ENCODE peak calls at places on chromosomes 12 and 14, in seven cellular contexts. J is fibroblast of villous mesenchyme, A is lower leg skin, B is AG04450, I is A549, C is lung, P is lower lobe of right lung. V is an unnamed sample.

GRCh38 chr12:56699020-56699661 is 11.1 kb upstream of the PTGES3 start:
- DNase-seq in B (no peak), A (no peak), I (no peak), C (no peak), J (no peak), P (no peak), V (no peak)

GRCh38 chr14:44963775-44964380 is 1.9 kb downstream of the TOGARAM1 start:
- DNase-seq in B (no peak), I (peak; percentile 33), P (no peak), A (no peak), C (no peak), J (no peak), V (no peak)

GRCh38 chr14:75905505-75905904 is 76.3 kb downstream of the TGFB3 start:
- DNase-seq in A (no peak), J (peak; percentile 85), I (no peak), B (no peak), C (peak; percentile 57), P (peak; percentile 55), V (peak; percentile 85)

GRCh38 chr14:32980178-32980886 is 41.7 kb downstream of the NPAS3 start:
- DNase-seq in P (no peak), I (no peak), C (no peak), A (no peak), J (no peak), B (no peak), V (no peak)

GRCh38 chr14:22379727-22380126 is 209.3 kb downstream of the DAD1 start:
- DNase-seq in A (no peak), P (no peak), I (no peak), B (no peak), C (no peak), J (no peak), V (peak; percentile 32)

GRCh38 chr12:51884676-51885229 is 3.1 kb upstream of the ANKRD33 start:
- DNase-seq in J (peak; percentile 79), A (peak; percentile 81), C (no peak), I (peak; percentile 78), P (no peak), B (no peak), V (no peak)

GRCh38 chr14:23024612-23025075 is 10.1 kb downstream of the PSMB5 start:
- DNase-seq in C (no peak), I (no peak), P (no peak), B (no peak), A (no peak), J (no peak), V (no peak)

GRCh38 chr14:93085916-93086315 is 29.8 kb downstream of the ITPK1 start:
- DNase-seq in A (no peak), J (peak; percentile 48), P (no peak), C (no peak), B (no peak), I (peak; percentile 16), V (no peak)

GRCh38 chr12:46674818-46675217 is 151.0 kb downstream of the SLC38A4 start:
- DNase-seq in I (no peak), A (no peak), B (no peak), C (no peak), P (no peak), J (no peak), V (no peak)

GRCh38 chr12:57175428-57176138 is 28.2 kb upstream of the LRP1-AS start:
- DNase-seq in C (peak; percentile 76), B (peak; percentile 44), J (peak; percentile 80), I (peak; percentile 88), A (peak; percentile 97), P (peak; percentile 82), V (peak; percentile 83)

GRCh38 chr14:26597136-26598080 is at the start of gene NOVA1:
- DNase-seq in P (peak; percentile 46), B (no peak), I (peak; percentile 11), C (no peak), A (peak; percentile 85), J (no peak), V (peak; percentile 42)

GRCh38 chr12:38268612-38269011 is 48.0 kb upstream of the ALG10B start:
- DNase-seq in A (no peak), J (no peak), P (no peak), B (no peak), C (no peak), I (no peak), V (no peak)
- TF ChIP-seq CTCF in A (no peak), J (no peak), P (no peak), B (no peak), C (no peak), I (no peak), V (no peak)

GRCh38 chr14:104938436-104938835 is 13.8 kb downstream of the PLD4 start:
- DNase-seq in J (no peak), A (peak; percentile 3), I (no peak), B (no peak), P (no peak), C (no peak), V (no peak)

GRCh38 chr14:104939666-104940410 is 15.2 kb downstream of the PLD4 start:
- DNase-seq in B (no peak), C (no peak), P (peak; percentile 42), J (no peak), I (no peak), A (peak; percentile 84), V (no peak)

GRCh38 chr14:104937694-104938365 is 13.2 kb downstream of the PLD4 start:
- DNase-seq in B (no peak), P (no peak), J (no peak), C (no peak), A (peak; percentile 57), I (no peak), V (no peak)

GRCh38 chr14:104940526-104941150 is 16.0 kb downstream of the PLD4 start:
- DNase-seq in I (no peak), J (peak; percentile 11), P (no peak), C (no peak), A (peak; percentile 58), B (no peak), V (peak; percentile 33)

DNA sequence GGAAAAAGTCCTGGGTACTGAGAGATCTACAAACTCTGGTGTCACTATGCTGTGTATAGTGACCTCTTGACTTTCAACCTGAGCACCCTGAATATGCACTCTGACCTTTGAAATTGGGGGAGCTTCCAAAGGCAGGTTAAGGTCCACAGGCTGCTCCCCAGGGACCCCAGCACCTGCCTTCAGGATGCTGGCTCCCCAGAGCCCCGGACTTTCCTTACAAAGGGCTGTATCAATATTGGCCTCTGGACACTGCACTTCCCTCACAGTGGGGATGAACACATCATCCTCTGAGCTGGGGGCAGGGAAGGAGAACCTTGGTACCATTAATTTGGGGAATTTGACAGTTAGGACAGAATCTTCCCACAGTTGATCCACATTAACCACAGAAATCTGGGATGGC is 14.3 kb downstream of the PLD4 start:
- DNase-seq in J (no peak), C (no peak), A (peak; percentile 63), P (no peak), I (no peak), B (no peak), V (no peak)
- H3K4me3 ChIP-seq in J (no peak overlapping the region), C (no peak overlapping the region), A (no peak overlapping the region), P (no peak overlapping the region), I (no peak overlapping the region), B (no peak overlapping the region), V (no peak overlapping the region)

GRCh38 chr14:91523972-91524371 is 13.9 kb upstream of the PPP4R3A start:
- DNase-seq in J (no peak), B (no peak), C (no peak), P (no peak), A (peak; percentile 14), I (no peak), V (no peak)
- TF ChIP-seq CTCF in J (peak; percentile 2), B (no peak), C (no peak), P (no peak), A (no peak), I (no peak), V (no peak)

DNA sequence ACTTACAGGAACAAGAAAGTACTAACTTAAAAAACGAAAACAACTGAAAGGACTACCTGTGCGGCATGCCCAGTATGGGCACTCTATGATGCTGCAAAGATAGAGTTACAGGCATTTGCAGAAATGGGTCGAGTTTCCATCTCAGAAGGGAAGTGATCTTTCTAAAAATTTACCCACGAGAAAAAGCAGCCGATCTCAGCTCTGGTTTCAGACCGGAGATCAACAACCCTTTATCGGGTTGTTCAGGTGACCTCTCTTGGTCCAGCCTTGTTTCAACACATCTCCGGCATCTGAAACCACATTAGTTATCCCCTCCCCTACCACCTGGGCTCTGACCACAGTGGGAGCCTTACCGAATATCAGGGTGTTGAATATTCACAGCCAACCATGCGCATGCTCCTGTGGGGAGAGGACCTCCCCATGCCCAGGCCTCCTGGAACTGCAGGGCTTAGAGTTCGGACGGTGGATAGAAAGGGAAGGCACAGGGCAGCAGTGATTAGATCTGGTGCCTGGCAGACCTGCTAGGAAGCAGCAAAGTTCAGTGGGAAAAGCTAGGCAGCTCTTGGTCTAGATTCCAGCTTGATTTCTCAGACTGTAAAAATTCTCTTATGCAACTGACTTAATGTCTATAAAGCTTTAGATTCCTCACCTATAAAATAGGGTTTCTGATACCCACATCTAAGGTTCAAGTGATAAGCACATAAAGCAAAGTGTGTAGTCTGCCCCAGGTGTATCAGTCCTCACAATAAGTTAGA is 906.0 kb downstream of the VRK1 start:
- DNase-seq in A (no peak), C (no peak), P (no peak), B (no peak), I (no peak), J (no peak), V (no peak)
- H3K4me3 ChIP-seq in A (no peak overlapping the region), C (no peak overlapping the region), P (no peak overlapping the region), B (no peak overlapping the region), I (no peak overlapping the region), J (no peak overlapping the region), V (no peak overlapping the region)

DNA sequence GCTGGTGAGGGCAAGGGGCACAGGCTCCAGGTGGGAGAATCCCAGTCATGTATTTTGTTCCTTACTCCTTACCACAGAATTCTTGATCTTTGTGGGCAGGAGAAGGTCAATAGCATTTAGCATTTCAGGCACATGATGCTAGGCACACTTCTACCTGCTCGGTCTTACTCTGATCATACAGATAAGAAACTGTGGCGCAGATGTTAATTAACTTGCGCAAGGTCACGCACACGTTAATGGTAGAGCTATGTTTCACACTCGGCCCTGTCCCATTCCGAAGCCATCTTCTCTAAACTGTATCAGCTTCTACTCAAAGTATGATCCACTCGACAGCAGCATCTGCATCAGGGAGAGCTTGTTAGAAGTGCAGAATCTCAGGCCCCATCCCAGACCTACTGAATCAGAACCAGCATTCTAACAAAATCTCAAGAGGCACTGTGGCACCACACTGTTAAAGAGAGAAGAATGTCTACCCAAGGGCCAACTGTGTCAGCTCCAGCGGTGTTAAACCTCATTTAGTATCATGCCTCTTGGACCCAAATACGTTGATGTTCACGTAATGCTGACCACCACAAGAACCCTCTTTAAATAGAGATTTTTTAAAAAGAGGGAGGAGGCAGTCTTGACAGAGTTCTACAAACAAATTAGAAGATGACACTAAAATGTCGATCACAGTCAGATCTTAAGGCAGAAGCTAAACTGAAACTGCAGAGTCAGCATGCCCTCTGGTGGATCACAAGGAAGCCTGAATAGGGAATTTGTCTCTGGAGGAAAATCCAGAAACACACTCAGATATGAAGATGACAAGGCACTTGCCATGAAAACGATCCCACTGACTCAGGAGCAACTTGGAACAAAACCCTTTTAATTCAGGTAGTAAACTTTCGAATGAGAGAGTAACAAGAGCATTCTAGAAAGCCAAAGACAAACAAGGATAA is 7.3 kb downstream of the STXBP6 start:
- DNase-seq in A (no peak), J (peak; percentile 80), C (no peak), P (no peak), I (peak; percentile 64), B (no peak), V (peak; percentile 87)
- TF ChIP-seq CTCF in A (no peak), J (peak; percentile 84), C (peak; percentile 21), P (peak; percentile 50), I (peak; percentile 19), B (peak; percentile 59), V (peak; percentile 84)

GRCh38 chr12:114403690-114404450 is 2.1 kb downstream of the TBX5 start:
- DNase-seq in A (no peak), C (no peak), P (no peak), I (no peak), J (peak; percentile 91), B (no peak), V (no peak)
- H3K4me3 ChIP-seq in A (no peak overlapping the region), C (no peak overlapping the region), P (peak overlapping the region; percentile 60), I (no peak overlapping the region), J (peak overlapping the region; percentile 70), B (peak overlapping the region; percentile 83), V (no peak overlapping the region)

GRCh38 chr14:102672410-102672960 is 80.0 kb downstream of the RCOR1 start:
- DNase-seq in P (no peak), C (no peak), A (no peak), J (no peak), B (no peak), I (no peak), V (no peak)
- TF ChIP-seq CTCF in P (no peak), C (no peak), A (no peak), J (peak; percentile 2), B (peak; percentile 12), I (no peak), V (no peak)

V was measured in choroid plexus epithelial cell.